ENCODE peak calls at places on chromosome 17, in ten cellular contexts. One of them, this sample, is unnamed.

GRCh38 chr17:37779554-37779953 is 34.7 kb upstream of the HNF1B start:
- DNase-seq in esophagus muscularis mucosa: no peak
- DNase-seq in epithelial cell of esophagus: peak; percentile 51
- DNase-seq in IMR-90: peak; percentile 85
- DNase-seq in astrocyte of the spinal cord: peak; percentile 54
- DNase-seq in HL-60: no peak
- DNase-seq in stomach: no peak
- DNase-seq in foreskin fibroblast: peak; percentile 16
- DNase-seq in PC-9: no peak
- DNase-seq in mucosa of descending colon: peak; percentile 28
- DNase-seq in this sample: no peak

GRCh38 chr17:5772720-5773119 is 188.4 kb upstream of the NLRP1 start:
- DNase-seq in foreskin fibroblast: no peak
- DNase-seq in mucosa of descending colon: no peak
- DNase-seq in astrocyte of the spinal cord: no peak
- DNase-seq in HL-60: no peak
- DNase-seq in stomach: no peak
- DNase-seq in esophagus muscularis mucosa: no peak
- DNase-seq in PC-9: no peak
- DNase-seq in IMR-90: peak; percentile 37
- DNase-seq in epithelial cell of esophagus: peak; percentile 77
- DNase-seq in this sample: no peak

GRCh38 chr17:51487947-51488346 is 227.6 kb downstream of the UTP18 start:
- DNase-seq in mucosa of descending colon: no peak
- DNase-seq in HL-60: peak; percentile 1
- DNase-seq in astrocyte of the spinal cord: no peak
- DNase-seq in foreskin fibroblast: no peak
- DNase-seq in epithelial cell of esophagus: peak; percentile 5
- DNase-seq in stomach: no peak
- DNase-seq in IMR-90: no peak
- DNase-seq in esophagus muscularis mucosa: no peak
- DNase-seq in PC-9: no peak
- DNase-seq in this sample: no peak

GRCh38 chr17:78278139-78278741 is 46.8 kb downstream of the TMEM235 start:
- DNase-seq in PC-9: no peak
- DNase-seq in mucosa of descending colon: peak; percentile 41
- DNase-seq in epithelial cell of esophagus: no peak
- DNase-seq in stomach: no peak
- DNase-seq in HL-60: no peak
- DNase-seq in foreskin fibroblast: no peak
- DNase-seq in IMR-90: no peak
- DNase-seq in esophagus muscularis mucosa: no peak
- DNase-seq in astrocyte of the spinal cord: no peak
- DNase-seq in this sample: no peak

GRCh38 chr17:2083613-2084128 is 28.8 kb downstream of the HIC1 start:
- DNase-seq in esophagus muscularis mucosa: no peak
- DNase-seq in IMR-90: no peak
- DNase-seq in epithelial cell of esophagus: no peak
- DNase-seq in PC-9: peak; percentile 97
- DNase-seq in HL-60: peak; percentile 81
- DNase-seq in mucosa of descending colon: peak; percentile 51
- DNase-seq in foreskin fibroblast: no peak
- DNase-seq in astrocyte of the spinal cord: no peak
- DNase-seq in stomach: no peak
- DNase-seq in this sample: no peak

GRCh38 chr17:74408262-74408661 is 23.6 kb upstream of the GPRC5C start:
- DNase-seq in epithelial cell of esophagus: no peak
- DNase-seq in esophagus muscularis mucosa: no peak
- DNase-seq in PC-9: peak; percentile 36
- DNase-seq in HL-60: no peak
- DNase-seq in IMR-90: no peak
- DNase-seq in astrocyte of the spinal cord: no peak
- DNase-seq in stomach: peak; percentile 65
- DNase-seq in mucosa of descending colon: no peak
- DNase-seq in foreskin fibroblast: no peak
- DNase-seq in this sample: no peak

GRCh38 chr17:68318103-68318991 is 27.1 kb downstream of the ARSG start:
- DNase-seq in stomach: peak; percentile 31
- DNase-seq in HL-60: peak; percentile 67
- DNase-seq in epithelial cell of esophagus: peak; percentile 51
- DNase-seq in mucosa of descending colon: no peak
- DNase-seq in IMR-90: peak; percentile 65
- DNase-seq in foreskin fibroblast: peak; percentile 26
- DNase-seq in PC-9: peak; percentile 97
- DNase-seq in esophagus muscularis mucosa: no peak
- DNase-seq in astrocyte of the spinal cord: peak; percentile 37
- DNase-seq in this sample: no peak

GRCh38 chr17:50392621-50393020 is 4.7 kb downstream of the LRRC59 start:
- DNase-seq in stomach: peak; percentile 58
- DNase-seq in epithelial cell of esophagus: no peak
- DNase-seq in PC-9: no peak
- DNase-seq in astrocyte of the spinal cord: no peak
- DNase-seq in HL-60: no peak
- DNase-seq in IMR-90: no peak
- DNase-seq in foreskin fibroblast: no peak
- DNase-seq in esophagus muscularis mucosa: no peak
- DNase-seq in mucosa of descending colon: no peak
- DNase-seq in this sample: no peak

GRCh38 chr17:46908352-46908751 is 14.6 kb upstream of the GOSR2 start:
- DNase-seq in stomach: no peak
- DNase-seq in HL-60: no peak
- DNase-seq in IMR-90: no peak
- DNase-seq in esophagus muscularis mucosa: no peak
- DNase-seq in PC-9: no peak
- DNase-seq in astrocyte of the spinal cord: no peak
- DNase-seq in epithelial cell of esophagus: no peak
- DNase-seq in mucosa of descending colon: no peak
- DNase-seq in foreskin fibroblast: no peak
- DNase-seq in this sample: no peak

GRCh38 chr17:37368577-37368976 is 7.2 kb upstream of the C17orf78 start:
- DNase-seq in PC-9: no peak
- DNase-seq in mucosa of descending colon: no peak
- DNase-seq in IMR-90: peak; percentile 38
- DNase-seq in stomach: no peak
- DNase-seq in epithelial cell of esophagus: peak; percentile 69
- DNase-seq in HL-60: peak; percentile 53
- DNase-seq in foreskin fibroblast: peak; percentile 51
- DNase-seq in astrocyte of the spinal cord: no peak
- DNase-seq in esophagus muscularis mucosa: no peak
- DNase-seq in this sample: no peak

GRCh38 chr17:35944151-35944550 is 638 bp upstream of the LYZL6 start:
- DNase-seq in esophagus muscularis mucosa: no peak
- DNase-seq in astrocyte of the spinal cord: no peak
- DNase-seq in IMR-90: no peak
- DNase-seq in PC-9: no peak
- DNase-seq in epithelial cell of esophagus: no peak
- DNase-seq in HL-60: no peak
- DNase-seq in stomach: no peak
- DNase-seq in mucosa of descending colon: no peak
- DNase-seq in foreskin fibroblast: no peak
- DNase-seq in this sample: no peak

GRCh38 chr17:45812102-45812501 is 28.0 kb downstream of the CRHR1 start:
- DNase-seq in foreskin fibroblast: no peak
- DNase-seq in PC-9: no peak
- DNase-seq in mucosa of descending colon: no peak
- DNase-seq in HL-60: no peak
- DNase-seq in IMR-90: no peak
- DNase-seq in astrocyte of the spinal cord: peak; percentile 3
- DNase-seq in esophagus muscularis mucosa: no peak
- DNase-seq in stomach: no peak
- DNase-seq in epithelial cell of esophagus: peak; percentile 40
- DNase-seq in this sample: no peak

GRCh38 chr17:76145231-76146052 is 4.4 kb upstream of the FOXJ1 start:
- DNase-seq in mucosa of descending colon: peak; percentile 30
- DNase-seq in IMR-90: no peak
- DNase-seq in epithelial cell of esophagus: peak; percentile 24
- DNase-seq in foreskin fibroblast: no peak
- DNase-seq in esophagus muscularis mucosa: no peak
- DNase-seq in astrocyte of the spinal cord: no peak
- DNase-seq in PC-9: no peak
- DNase-seq in stomach: no peak
- DNase-seq in HL-60: no peak
- DNase-seq in this sample: no peak
- H3K4me3 ChIP-seq in mucosa of descending colon: no peak overlapping the region
- H3K4me3 ChIP-seq in IMR-90: no peak overlapping the region
- H3K4me3 ChIP-seq in epithelial cell of esophagus: no peak overlapping the region
- H3K4me3 ChIP-seq in foreskin fibroblast: no peak overlapping the region
- H3K4me3 ChIP-seq in esophagus muscularis mucosa: peak overlapping the region; percentile 1
- H3K4me3 ChIP-seq in astrocyte of the spinal cord: no peak overlapping the region
- H3K4me3 ChIP-seq in PC-9: no peak overlapping the region
- H3K4me3 ChIP-seq in stomach: no peak overlapping the region
- H3K4me3 ChIP-seq in HL-60: no peak overlapping the region
- H3K4me3 ChIP-seq in this sample: no peak overlapping the region

DNA sequence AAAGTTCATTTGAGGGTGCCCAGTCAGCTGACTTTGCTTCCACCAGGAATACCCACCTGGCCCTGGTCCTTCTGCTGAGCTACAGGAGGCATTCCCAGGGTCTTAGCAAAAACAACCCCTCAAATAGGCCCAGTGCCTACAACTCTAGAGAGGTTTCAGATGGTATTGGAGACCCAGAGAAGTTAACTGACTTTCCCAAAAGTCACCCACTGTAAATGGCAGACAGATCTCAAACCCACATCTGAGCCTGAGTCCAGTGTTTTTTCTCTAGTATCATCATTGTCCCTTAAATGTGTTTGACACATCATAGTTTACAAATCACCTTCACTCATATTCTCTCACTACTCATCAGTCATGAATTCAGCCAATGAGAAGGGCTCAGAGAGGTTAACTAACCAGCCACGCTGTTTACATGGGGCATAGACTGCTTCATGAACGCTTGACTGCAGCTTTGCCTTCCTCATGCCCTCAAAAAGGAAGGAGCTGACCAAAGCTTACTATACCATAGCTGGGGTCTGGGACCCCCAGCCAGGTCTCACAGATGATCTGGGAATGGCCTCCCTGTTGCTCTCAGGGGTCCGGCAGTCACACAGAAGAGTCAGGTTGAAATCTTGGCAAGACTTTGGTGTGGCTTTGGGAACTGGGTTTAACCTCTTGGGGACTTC is 3.7 kb downstream of the PHOSPHO1 start:
- DNase-seq in foreskin fibroblast: no peak
- DNase-seq in esophagus muscularis mucosa: no peak
- DNase-seq in HL-60: no peak
- DNase-seq in epithelial cell of esophagus: no peak
- DNase-seq in PC-9: no peak
- DNase-seq in mucosa of descending colon: no peak
- DNase-seq in IMR-90: no peak
- DNase-seq in stomach: no peak
- DNase-seq in astrocyte of the spinal cord: no peak
- DNase-seq in this sample: no peak
- TF ChIP-seq CTCF in foreskin fibroblast: no peak
- TF ChIP-seq CTCF in esophagus muscularis mucosa: no peak
- TF ChIP-seq CTCF in HL-60: no peak
- TF ChIP-seq CTCF in epithelial cell of esophagus: no peak
- TF ChIP-seq CTCF in PC-9: no peak
- TF ChIP-seq CTCF in mucosa of descending colon: no peak
- TF ChIP-seq CTCF in IMR-90: no peak
- TF ChIP-seq CTCF in stomach: no peak
- TF ChIP-seq CTCF in astrocyte of the spinal cord: no peak
- TF ChIP-seq CTCF in this sample: no peak

GRCh38 chr17:42585353-42585752 is 7.8 kb upstream of the PSMC3IP start:
- DNase-seq in foreskin fibroblast: no peak
- DNase-seq in esophagus muscularis mucosa: no peak
- DNase-seq in HL-60: peak; percentile 35
- DNase-seq in PC-9: no peak
- DNase-seq in mucosa of descending colon: no peak
- DNase-seq in stomach: no peak
- DNase-seq in epithelial cell of esophagus: peak; percentile 16
- DNase-seq in astrocyte of the spinal cord: no peak
- DNase-seq in IMR-90: no peak
- DNase-seq in this sample: no peak
- H3K4me3 ChIP-seq in foreskin fibroblast: no peak overlapping the region
- H3K4me3 ChIP-seq in esophagus muscularis mucosa: no peak overlapping the region
- H3K4me3 ChIP-seq in HL-60: no peak overlapping the region
- H3K4me3 ChIP-seq in PC-9: no peak overlapping the region
- H3K4me3 ChIP-seq in mucosa of descending colon: no peak overlapping the region
- H3K4me3 ChIP-seq in stomach: no peak overlapping the region
- H3K4me3 ChIP-seq in epithelial cell of esophagus: no peak overlapping the region
- H3K4me3 ChIP-seq in astrocyte of the spinal cord: no peak overlapping the region
- H3K4me3 ChIP-seq in IMR-90: no peak overlapping the region
- H3K4me3 ChIP-seq in this sample: no peak overlapping the region

GRCh38 chr17:56633681-56634080 is 40.2 kb downstream of the NOG start:
- DNase-seq in epithelial cell of esophagus: no peak
- DNase-seq in foreskin fibroblast: no peak
- DNase-seq in HL-60: no peak
- DNase-seq in IMR-90: no peak
- DNase-seq in esophagus muscularis mucosa: no peak
- DNase-seq in mucosa of descending colon: no peak
- DNase-seq in stomach: no peak
- DNase-seq in astrocyte of the spinal cord: no peak
- DNase-seq in PC-9: no peak
- DNase-seq in this sample: no peak

GRCh38 chr17:56630202-56630601 is 36.7 kb downstream of the NOG start:
- DNase-seq in esophagus muscularis mucosa: no peak
- DNase-seq in stomach: no peak
- DNase-seq in IMR-90: no peak
- DNase-seq in foreskin fibroblast: no peak
- DNase-seq in astrocyte of the spinal cord: no peak
- DNase-seq in PC-9: no peak
- DNase-seq in mucosa of descending colon: no peak
- DNase-seq in epithelial cell of esophagus: no peak
- DNase-seq in HL-60: no peak
- DNase-seq in this sample: no peak

GRCh38 chr17:56624315-56624714 is 30.8 kb downstream of the NOG start:
- DNase-seq in PC-9: no peak
- DNase-seq in foreskin fibroblast: peak; percentile 1
- DNase-seq in epithelial cell of esophagus: no peak
- DNase-seq in mucosa of descending colon: no peak
- DNase-seq in astrocyte of the spinal cord: no peak
- DNase-seq in stomach: no peak
- DNase-seq in HL-60: peak; percentile 46
- DNase-seq in esophagus muscularis mucosa: no peak
- DNase-seq in IMR-90: no peak
- DNase-seq in this sample: no peak

GRCh38 chr17:56624947-56625346 is 31.4 kb downstream of the NOG start:
- DNase-seq in astrocyte of the spinal cord: no peak
- DNase-seq in HL-60: no peak
- DNase-seq in foreskin fibroblast: no peak
- DNase-seq in stomach: no peak
- DNase-seq in IMR-90: no peak
- DNase-seq in mucosa of descending colon: no peak
- DNase-seq in epithelial cell of esophagus: no peak
- DNase-seq in PC-9: no peak
- DNase-seq in esophagus muscularis mucosa: no peak
- DNase-seq in this sample: no peak

DNA sequence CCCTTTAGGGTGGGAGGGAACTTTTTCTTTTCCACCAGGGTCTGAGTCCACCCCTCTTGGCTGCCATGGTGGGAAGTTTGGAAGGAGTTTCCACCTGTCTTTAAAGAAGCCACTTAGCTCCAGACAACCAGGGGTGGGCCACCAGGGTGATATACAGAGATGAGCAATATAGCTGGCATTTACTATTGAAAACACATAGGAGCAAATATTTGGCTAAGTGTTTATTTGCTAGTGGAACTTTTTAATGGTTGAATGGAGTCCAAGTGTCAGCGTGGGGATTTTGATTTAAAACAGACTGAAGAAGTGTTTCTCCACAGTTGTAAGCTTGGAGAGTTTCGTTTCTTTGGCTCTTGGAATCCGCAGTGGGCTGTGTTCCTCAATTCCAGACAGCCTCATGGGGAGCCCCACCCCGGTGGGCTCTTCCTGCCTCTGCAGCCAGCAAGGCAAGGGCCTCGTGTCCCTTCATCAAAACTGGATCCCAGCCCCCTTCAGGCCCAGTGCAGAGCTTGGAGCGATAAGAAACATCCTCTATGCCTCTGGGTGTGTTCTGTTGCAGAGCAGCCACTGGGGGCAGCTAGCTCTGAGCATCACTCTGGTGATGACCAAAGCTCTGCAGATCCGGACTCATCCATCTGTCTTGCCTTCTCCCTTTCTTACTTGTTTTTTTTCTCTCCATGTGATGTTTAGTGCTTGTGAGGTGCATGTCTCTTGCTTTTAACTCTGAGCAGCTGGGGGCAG is 36.1 kb downstream of the NOG start:
- DNase-seq in PC-9: peak; percentile 43
- DNase-seq in stomach: no peak
- DNase-seq in astrocyte of the spinal cord: peak; percentile 2
- DNase-seq in IMR-90: peak; percentile 37
- DNase-seq in epithelial cell of esophagus: peak; percentile 5
- DNase-seq in mucosa of descending colon: no peak
- DNase-seq in foreskin fibroblast: peak; percentile 9
- DNase-seq in esophagus muscularis mucosa: no peak
- DNase-seq in HL-60: peak; percentile 5
- DNase-seq in this sample: no peak
- TF ChIP-seq CTCF in PC-9: peak; percentile 56
- TF ChIP-seq CTCF in stomach: no peak
- TF ChIP-seq CTCF in astrocyte of the spinal cord: peak; percentile 44
- TF ChIP-seq CTCF in IMR-90: peak; percentile 46
- TF ChIP-seq CTCF in epithelial cell of esophagus: peak; percentile 20
- TF ChIP-seq CTCF in mucosa of descending colon: no peak
- TF ChIP-seq CTCF in foreskin fibroblast: peak; percentile 63
- TF ChIP-seq CTCF in esophagus muscularis mucosa: no peak
- TF ChIP-seq CTCF in HL-60: peak; percentile 26
- TF ChIP-seq CTCF in this sample: peak; percentile 35

This sample was measured in epithelial cell of proximal tubule.